ENCODE peak calls at places on chromosome 21, in five cellular contexts. One of them, this sample, is unnamed.

GRCh38 chr21:44956356-44957046 is 16.7 kb downstream of the SLX9 start:
- DNase-seq in HL-60: no peak
- DNase-seq in HepG2: no peak
- DNase-seq in stomach: no peak
- DNase-seq in H1: no peak
- DNase-seq in this sample: no peak

GRCh38 chr21:35020446-35020845 is 28.7 kb downstream of the RUNX1 start:
- DNase-seq in HL-60: peak
- DNase-seq in HepG2: no peak
- DNase-seq in stomach: no peak
- DNase-seq in H1: no peak
- DNase-seq in this sample: no peak

GRCh38 chr21:33434770-33435360 is 31.7 kb downstream of the IFNGR2 start:
- DNase-seq in HL-60: peak
- DNase-seq in HepG2: no peak
- DNase-seq in stomach: no peak
- DNase-seq in H1: no peak
- DNase-seq in this sample: no peak

GRCh38 chr21:35226960-35227741 is 178.0 kb upstream of the RUNX1 start:
- DNase-seq in HL-60: peak
- DNase-seq in HepG2: no peak
- DNase-seq in stomach: no peak
- DNase-seq in H1: no peak
- DNase-seq in this sample: no peak

GRCh38 chr21:9758888-9759287 is 762.5 kb upstream of the TPTE start:
- DNase-seq in HL-60: no peak
- DNase-seq in HepG2: no peak
- DNase-seq in stomach: no peak
- DNase-seq in H1: no peak
- DNase-seq in this sample: no peak

GRCh38 chr21:34952701-34953100 is 96.4 kb downstream of the RUNX1 start:
- DNase-seq in HL-60: no peak
- DNase-seq in HepG2: no peak
- DNase-seq in stomach: no peak
- DNase-seq in H1: no peak
- DNase-seq in this sample: no peak

GRCh38 chr21:33801424-33802405 is 113.9 kb downstream of the ATP5PO start:
- DNase-seq in HL-60: peak
- DNase-seq in HepG2: peak
- DNase-seq in stomach: peak
- DNase-seq in H1: no peak
- DNase-seq in this sample: peak

GRCh38 chr21:15617968-15618367 is 111.8 kb upstream of the USP25 start:
- DNase-seq in HL-60: no peak
- DNase-seq in HepG2: no peak
- DNase-seq in stomach: no peak
- DNase-seq in H1: no peak
- DNase-seq in this sample: no peak

GRCh38 chr21:32463367-32463766 is 50.9 kb downstream of the EVA1C start:
- DNase-seq in HL-60: no peak
- DNase-seq in HepG2: no peak
- DNase-seq in stomach: no peak
- DNase-seq in H1: no peak
- DNase-seq in this sample: peak

GRCh38 chr21:34544032-34544496 is 32.1 kb upstream of the KCNE1 start:
- DNase-seq in HL-60: peak
- DNase-seq in HepG2: peak
- DNase-seq in stomach: peak
- DNase-seq in H1: peak
- DNase-seq in this sample: peak

GRCh38 chr21:18801468-18801867 is 397.9 kb upstream of the TMPRSS15 start:
- DNase-seq in HL-60: no peak
- DNase-seq in HepG2: no peak
- DNase-seq in stomach: peak
- DNase-seq in H1: no peak
- DNase-seq in this sample: no peak

GRCh38 chr21:35217504-35218060 is 168.5 kb upstream of the RUNX1 start:
- DNase-seq in HL-60: no peak
- DNase-seq in HepG2: peak
- DNase-seq in stomach: no peak
- DNase-seq in H1: peak
- DNase-seq in this sample: no peak

GRCh38 chr21:44814498-44815023 is 3.3 kb downstream of the SUMO3 start:
- DNase-seq in HL-60: no peak
- DNase-seq in HepG2: no peak
- DNase-seq in stomach: no peak
- DNase-seq in H1: no peak
- DNase-seq in this sample: no peak

GRCh38 chr21:24995206-24995605 is 612.1 kb downstream of the MRPL39 start:
- DNase-seq in HL-60: no peak
- DNase-seq in HepG2: no peak
- DNase-seq in stomach: no peak
- DNase-seq in H1: no peak
- DNase-seq in this sample: no peak

GRCh38 chr21:34534522-34534921 is 22.5 kb upstream of the KCNE1 start:
- DNase-seq in HL-60: peak
- DNase-seq in HepG2: peak
- DNase-seq in stomach: no peak
- DNase-seq in H1: no peak
- DNase-seq in this sample: no peak

GRCh38 chr21:25002676-25003075 is 604.6 kb downstream of the MRPL39 start:
- DNase-seq in HL-60: no peak
- DNase-seq in HepG2: no peak
- DNase-seq in stomach: no peak
- DNase-seq in H1: no peak
- DNase-seq in this sample: no peak

GRCh38 chr21:28719731-28720130 is 272.9 kb downstream of the LTN1 start:
- DNase-seq in HL-60: no peak
- DNase-seq in HepG2: no peak
- DNase-seq in stomach: no peak
- DNase-seq in H1: no peak
- DNase-seq in this sample: no peak

GRCh38 chr21:29075706-29076447 is 2.4 kb upstream of the CCT8 start:
- DNase-seq in HL-60: no peak
- DNase-seq in HepG2: no peak
- DNase-seq in stomach: no peak
- DNase-seq in H1: no peak
- DNase-seq in this sample: no peak

GRCh38 chr21:16851054-16851453 is 661.8 kb upstream of the CXADR start:
- DNase-seq in HL-60: no peak
- DNase-seq in HepG2: peak
- DNase-seq in stomach: no peak
- DNase-seq in H1: no peak
- DNase-seq in this sample: no peak

GRCh38 chr21:17911628-17912027 is 92.5 kb upstream of the C21orf91 start:
- DNase-seq in HL-60: no peak
- DNase-seq in HepG2: no peak
- DNase-seq in stomach: no peak
- DNase-seq in H1: no peak
- DNase-seq in this sample: no peak

GRCh38 chr21:15788847-15789548 is 59.2 kb downstream of the USP25 start:
- DNase-seq in HL-60: no peak
- DNase-seq in HepG2: no peak
- DNase-seq in stomach: no peak
- DNase-seq in H1: no peak
- DNase-seq in this sample: no peak

GRCh38 chr21:31406510-31406909 is 62.4 kb upstream of the TIAM1 start:
- DNase-seq in HL-60: no peak
- DNase-seq in HepG2: no peak
- DNase-seq in stomach: no peak
- DNase-seq in H1: no peak
- DNase-seq in this sample: no peak

GRCh38 chr21:31526040-31526439 is 133.5 kb upstream of the SOD1 start:
- DNase-seq in HL-60: no peak
- DNase-seq in HepG2: no peak
- DNase-seq in stomach: no peak
- DNase-seq in H1: no peak
- DNase-seq in this sample: no peak

GRCh38 chr21:17576080-17576835 is 36.4 kb downstream of the BTG3 start:
- DNase-seq in HL-60: no peak
- DNase-seq in HepG2: no peak
- DNase-seq in stomach: no peak
- DNase-seq in H1: no peak
- DNase-seq in this sample: no peak

GRCh38 chr21:31429500-31429899 is 85.4 kb upstream of the TIAM1 start:
- DNase-seq in HL-60: no peak
- DNase-seq in HepG2: no peak
- DNase-seq in stomach: no peak
- DNase-seq in H1: no peak
- DNase-seq in this sample: no peak

GRCh38 chr21:17295997-17296396 is 216.8 kb upstream of the CXADR start:
- DNase-seq in HL-60: no peak
- DNase-seq in HepG2: no peak
- DNase-seq in stomach: no peak
- DNase-seq in H1: no peak
- DNase-seq in this sample: no peak

GRCh38 chr21:18449586-18449985 is 46.0 kb upstream of the TMPRSS15 start:
- DNase-seq in HL-60: no peak
- DNase-seq in HepG2: no peak
- DNase-seq in stomach: no peak
- DNase-seq in H1: no peak
- DNase-seq in this sample: no peak

GRCh38 chr21:14318598-14318997 is 64.3 kb downstream of the HSPA13 start:
- DNase-seq in HL-60: peak
- DNase-seq in HepG2: no peak
- DNase-seq in stomach: no peak
- DNase-seq in H1: no peak
- DNase-seq in this sample: no peak

GRCh38 chr21:46054031-46054430 is 43.9 kb upstream of the COL6A2 start:
- DNase-seq in HL-60: no peak
- DNase-seq in HepG2: no peak
- DNase-seq in stomach: no peak
- DNase-seq in H1: no peak
- DNase-seq in this sample: no peak

GRCh38 chr21:46056450-46056903 is 41.4 kb upstream of the COL6A2 start:
- DNase-seq in HL-60: no peak
- DNase-seq in HepG2: no peak
- DNase-seq in stomach: peak
- DNase-seq in H1: no peak
- DNase-seq in this sample: no peak

GRCh38 chr21:46052703-46053651 is 44.9 kb upstream of the COL6A2 start:
- DNase-seq in HL-60: no peak
- DNase-seq in HepG2: no peak
- DNase-seq in stomach: no peak
- DNase-seq in H1: no peak
- DNase-seq in this sample: no peak

GRCh38 chr21:46055863-46056281 is 42.0 kb upstream of the COL6A2 start:
- DNase-seq in HL-60: no peak
- DNase-seq in HepG2: no peak
- DNase-seq in stomach: no peak
- DNase-seq in H1: no peak
- DNase-seq in this sample: no peak

GRCh38 chr21:46054447-46054846 is 43.5 kb upstream of the COL6A2 start:
- DNase-seq in HL-60: no peak
- DNase-seq in HepG2: no peak
- DNase-seq in stomach: no peak
- DNase-seq in H1: no peak
- DNase-seq in this sample: no peak
- TF ChIP-seq POLR2AphosphoS5 in HL-60: no peak
- TF ChIP-seq POLR2AphosphoS5 in HepG2: no peak
- TF ChIP-seq POLR2AphosphoS5 in stomach: no peak
- TF ChIP-seq POLR2AphosphoS5 in H1: no peak
- TF ChIP-seq POLR2AphosphoS5 in this sample: no peak

DNA sequence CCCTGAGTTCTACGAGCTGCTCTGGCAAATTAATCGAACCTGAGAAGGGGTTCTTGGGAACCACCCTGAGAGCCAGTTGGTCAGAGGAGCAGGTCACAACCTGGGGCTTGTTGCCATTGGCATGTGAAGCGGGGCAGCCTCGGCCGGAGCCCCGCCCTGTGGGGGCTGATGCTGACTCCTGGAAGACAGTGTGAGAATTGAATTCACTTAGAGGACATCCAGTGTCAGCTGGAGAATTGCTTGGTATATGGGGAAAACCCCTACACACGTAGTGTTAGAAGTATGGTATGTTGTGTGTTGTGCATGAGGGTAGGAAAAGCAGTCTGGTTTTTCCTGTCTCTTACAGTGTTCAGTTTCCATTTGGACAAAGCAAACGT is 11.6 kb downstream of the SLC37A1 start:
- DNase-seq in HL-60: no peak
- DNase-seq in HepG2: no peak
- DNase-seq in stomach: no peak
- DNase-seq in H1: no peak
- DNase-seq in this sample: no peak
- H3K4me3 ChIP-seq in HL-60: no peak
- H3K4me3 ChIP-seq in HepG2: no peak
- H3K4me3 ChIP-seq in stomach: peak
- H3K4me3 ChIP-seq in H1: peak
- H3K4me3 ChIP-seq in this sample: peak

GRCh38 chr21:26003428-26003827 is 167.1 kb downstream of the APP start:
- DNase-seq in HL-60: no peak
- DNase-seq in HepG2: no peak
- DNase-seq in stomach: no peak
- DNase-seq in H1: no peak
- DNase-seq in this sample: no peak

GRCh38 chr21:25999935-26000582 is 170.5 kb downstream of the APP start:
- DNase-seq in HL-60: no peak
- DNase-seq in HepG2: no peak
- DNase-seq in stomach: no peak
- DNase-seq in H1: no peak
- DNase-seq in this sample: no peak

GRCh38 chr21:26001356-26001755 is 169.2 kb downstream of the APP start:
- DNase-seq in HL-60: no peak
- DNase-seq in HepG2: no peak
- DNase-seq in stomach: no peak
- DNase-seq in H1: no peak
- DNase-seq in this sample: no peak

GRCh38 chr21:26007911-26008579 is 162.5 kb downstream of the APP start:
- DNase-seq in HL-60: no peak
- DNase-seq in HepG2: no peak
- DNase-seq in stomach: no peak
- DNase-seq in H1: no peak
- DNase-seq in this sample: no peak

GRCh38 chr21:26005464-26005863 is 165.1 kb downstream of the APP start:
- DNase-seq in HL-60: no peak
- DNase-seq in HepG2: no peak
- DNase-seq in stomach: no peak
- DNase-seq in H1: no peak
- DNase-seq in this sample: no peak
- TF ChIP-seq POLR2AphosphoS5 in HL-60: no peak
- TF ChIP-seq POLR2AphosphoS5 in HepG2: no peak
- TF ChIP-seq POLR2AphosphoS5 in stomach: no peak
- TF ChIP-seq POLR2AphosphoS5 in H1: no peak
- TF ChIP-seq POLR2AphosphoS5 in this sample: no peak

DNA sequence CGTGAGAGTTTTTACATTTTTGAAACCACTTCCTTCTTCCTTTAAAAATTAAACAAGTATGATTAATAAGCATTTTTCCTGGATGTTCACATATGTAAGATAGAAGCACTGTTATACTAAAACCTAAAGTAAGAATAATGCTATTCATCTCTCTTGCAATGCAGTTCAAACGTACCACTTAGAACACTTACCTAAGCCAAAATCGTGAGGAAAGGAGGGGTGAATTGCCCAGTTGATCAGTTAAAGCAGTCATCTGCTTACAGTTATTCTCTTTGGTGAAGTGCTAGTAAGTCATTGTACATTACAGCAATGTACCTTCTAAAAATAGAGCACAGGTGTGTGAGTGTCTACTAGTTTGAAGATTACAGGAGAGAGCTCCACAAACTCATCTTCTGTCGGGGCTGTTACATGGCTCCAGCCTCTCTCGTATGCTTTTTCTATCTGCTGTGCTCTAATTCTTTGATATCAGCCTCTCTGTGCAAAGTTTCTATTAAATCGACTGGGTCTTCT is 3.4 kb downstream of the NCAM2 start:
- DNase-seq in HL-60: no peak
- DNase-seq in HepG2: no peak
- DNase-seq in stomach: no peak
- DNase-seq in H1: no peak
- DNase-seq in this sample: no peak
- H3K4me3 ChIP-seq in HL-60: no peak
- H3K4me3 ChIP-seq in HepG2: no peak
- H3K4me3 ChIP-seq in stomach: no peak
- H3K4me3 ChIP-seq in H1: no peak
- H3K4me3 ChIP-seq in this sample: no peak